ENCODE peak calls at places on chromosomes 7 and 10, in seven cellular contexts. W, J, M, Q, B, G and I are unnamed samples.
A peak's percentile ranks its signal among the peaks of the same experiment; 100 is the strongest.

GRCh38 chr7:4849390-4849789 is 12.4 kb downstream of the PAPOLB start:
- DNase-seq in B (peak; percentile 17), G (no peak), Q (no peak), W (peak; percentile 12), M (no peak), J (no peak), I (no peak)

GRCh38 chr7:44322631-44323363 is 2.6 kb downstream of the CAMK2B start:
- DNase-seq in G (peak; percentile 86), J (no peak), W (no peak), Q (peak; percentile 84), M (no peak), B (no peak), I (peak; percentile 92)

GRCh38 chr7:3787717-3788311 is 486.8 kb downstream of the SDK1 start:
- DNase-seq in Q (no peak), B (peak; percentile 4), M (no peak), G (peak; percentile 20), J (no peak), W (no peak), I (no peak)

GRCh38 chr10:59315465-59315864 is 46.9 kb downstream of the FAM13C start:
- DNase-seq in B (peak; percentile 32), W (no peak), M (no peak), Q (peak; percentile 43), J (peak; percentile 39), G (no peak), I (no peak)

GRCh38 chr7:22563621-22564241 is 63.7 kb upstream of the STEAP1B start:
- DNase-seq in M (peak; percentile 79), W (no peak), J (no peak), B (no peak), Q (no peak), G (no peak), I (no peak)

GRCh38 chr10:74754397-74754796 is 72.0 kb upstream of the KAT6B start:
- DNase-seq in M (no peak), G (no peak), Q (no peak), W (no peak), B (no peak), J (no peak), I (no peak)

GRCh38 chr10:71569775-71570588 is 149.6 kb downstream of the C10orf105 start:
- DNase-seq in J (peak; percentile 86), G (peak; percentile 69), B (peak; percentile 54), Q (peak; percentile 77), M (peak; percentile 97), W (peak; percentile 18), I (peak; percentile 51)

GRCh38 chr7:7687800-7688199 is 30.6 kb downstream of the RPA3 start:
- DNase-seq in W (no peak), G (no peak), B (no peak), Q (no peak), M (no peak), J (no peak), I (no peak)

GRCh38 chr10:72682626-72683025 is 9.3 kb upstream of the MCU start:
- DNase-seq in W (no peak), Q (no peak), M (no peak), B (no peak), G (no peak), J (no peak), I (no peak)

GRCh38 chr10:49526624-49527023 is 12.3 kb downstream of the ERCC6 start:
- DNase-seq in J (no peak), G (no peak), Q (no peak), M (no peak), W (no peak), B (peak; percentile 74), I (no peak)

GRCh38 chr10:102342958-102343357 is 52.5 kb upstream of the NFKB2 start:
- DNase-seq in Q (no peak), B (peak; percentile 74), M (no peak), J (no peak), W (no peak), G (no peak), I (no peak)

GRCh38 chr10:22002531-22003110 is 909 bp downstream of the DNAJC1 start:
- DNase-seq in Q (no peak), G (no peak), W (no peak), M (no peak), B (peak; percentile 76), J (peak; percentile 18), I (no peak)

GRCh38 chr10:115950320-115950719 is 322.7 kb downstream of the GFRA1 start:
- DNase-seq in G (no peak), M (no peak), J (no peak), Q (no peak), W (no peak), B (peak; percentile 44), I (no peak)

GRCh38 chr10:50361946-50362345 is 110.6 kb upstream of the ASAH2 start:
- DNase-seq in Q (no peak), W (no peak), G (no peak), B (no peak), M (no peak), J (no peak), I (no peak)

GRCh38 chr10:77836299-77836820 is 90.2 kb downstream of the DLG5 start:
- DNase-seq in B (peak; percentile 11), W (no peak), J (no peak), Q (peak; percentile 72), M (no peak), G (peak; percentile 58), I (peak; percentile 60)
- TF ChIP-seq CTCF in B (no peak), W (no peak), J (no peak), Q (peak; percentile 11), M (no peak), G (no peak), I (no peak)

GRCh38 chr10:12638103-12638502 is 288.8 kb downstream of the CAMK1D start:
- DNase-seq in B (peak; percentile 6), G (no peak), M (no peak), Q (no peak), W (no peak), J (no peak), I (no peak)

GRCh38 chr10:12640026-12640425 is 290.7 kb downstream of the CAMK1D start:
- DNase-seq in M (no peak), Q (no peak), J (no peak), G (no peak), B (no peak), W (no peak), I (no peak)

GRCh38 chr10:12640550-12640949 is 291.2 kb downstream of the CAMK1D start:
- DNase-seq in J (no peak), M (no peak), W (no peak), G (no peak), Q (no peak), B (no peak), I (no peak)

GRCh38 chr10:12637649-12638048 is 288.3 kb downstream of the CAMK1D start:
- DNase-seq in Q (no peak), B (no peak), G (no peak), J (no peak), W (no peak), M (no peak), I (no peak)

DNA sequence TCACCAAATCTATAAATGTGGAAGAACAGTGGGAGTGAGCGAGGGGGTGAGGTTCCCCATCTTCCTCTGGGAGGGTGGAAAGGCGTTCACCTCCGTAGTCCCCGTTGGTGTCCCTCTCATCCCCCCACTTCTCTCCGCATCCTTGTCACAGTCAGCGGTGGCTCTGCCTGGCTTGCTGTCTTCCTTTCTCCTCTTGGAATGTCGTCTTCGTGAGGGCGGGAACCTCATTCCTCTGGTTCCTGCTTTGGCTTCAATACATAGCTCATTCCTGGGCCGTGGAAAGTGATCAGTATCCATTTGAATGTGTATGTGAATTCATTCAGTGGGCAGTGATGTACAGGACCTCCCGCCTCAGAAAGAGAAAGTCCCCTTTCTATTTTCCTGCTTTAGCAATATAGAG is 289.4 kb downstream of the CAMK1D start:
- DNase-seq in Q (no peak), J (no peak), B (no peak), G (no peak), W (no peak), M (no peak), I (no peak)
- H3K4me3 ChIP-seq in Q (no peak overlapping the region), J (no peak overlapping the region), B (no peak overlapping the region), G (no peak overlapping the region), W (no peak overlapping the region), M (no peak overlapping the region), I (no peak overlapping the region)

DNA sequence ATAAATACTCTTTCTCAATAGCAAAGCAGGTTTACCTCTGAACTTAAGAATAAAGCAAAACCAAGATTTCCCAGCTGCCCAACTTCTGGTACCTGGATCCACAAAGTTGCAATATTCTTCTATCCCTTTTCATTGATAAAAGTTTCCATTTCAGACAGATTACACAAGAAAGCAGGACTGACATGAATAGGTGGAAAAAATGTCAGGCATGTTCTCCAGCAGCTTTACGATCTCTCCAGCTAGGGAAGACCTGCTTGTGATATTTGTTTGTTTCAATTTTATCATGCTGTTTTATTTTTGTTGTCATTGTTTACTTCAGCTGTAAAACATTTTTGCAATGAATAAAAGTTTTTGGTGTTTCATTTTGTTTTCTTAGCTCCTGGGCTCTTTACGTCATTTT is 9.0 kb downstream of the RGS10 start:
- DNase-seq in B (no peak), M (no peak), W (no peak), G (no peak), J (no peak), Q (no peak), I (no peak)
- TF ChIP-seq CTCF in B (no peak), M (no peak), W (no peak), G (no peak), J (no peak), Q (no peak), I (no peak)

GRCh38 chr10:5627486-5628044 is 38.8 kb downstream of the ASB13 start:
- DNase-seq in W (no peak), Q (no peak), G (no peak), B (no peak), J (no peak), M (no peak), I (no peak)
- H3K4me3 ChIP-seq in W (no peak overlapping the region), Q (no peak overlapping the region), G (no peak overlapping the region), B (no peak overlapping the region), J (no peak overlapping the region), M (no peak overlapping the region), I (no peak overlapping the region)

GRCh38 chr7:155807013-155807804 is 5.1 kb downstream of the SHH start:
- DNase-seq in G (no peak), Q (no peak), W (no peak), J (no peak), B (no peak), M (peak; percentile 83), I (no peak)
- TF ChIP-seq CTCF in G (no peak), Q (no peak), W (no peak), J (no peak), B (no peak), M (no peak), I (no peak)

DNA sequence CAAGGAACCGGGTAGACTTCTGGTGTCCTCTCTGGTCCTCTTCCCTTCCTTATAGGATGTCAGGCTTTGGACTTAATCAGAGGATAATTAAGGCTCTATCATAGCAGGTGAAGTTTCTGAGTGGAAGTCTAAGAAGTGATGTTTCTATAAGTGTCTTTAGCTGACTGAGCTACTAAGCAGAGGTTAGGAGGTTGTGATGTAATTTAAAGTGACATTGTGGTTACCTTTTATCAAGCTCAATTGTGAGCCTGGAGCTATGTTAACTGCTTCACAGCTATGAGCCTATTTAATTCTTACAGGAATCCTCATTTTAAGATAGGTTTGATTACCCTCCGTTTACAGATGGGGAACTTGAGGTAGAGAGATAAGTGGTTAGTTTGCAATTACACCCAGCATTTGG is 365.1 kb downstream of the AUTS2 start:
- DNase-seq in M (no peak), J (no peak), W (no peak), Q (no peak), G (no peak), B (no peak), I (no peak)
- H3K4me3 ChIP-seq in M (no peak overlapping the region), J (no peak overlapping the region), W (no peak overlapping the region), Q (no peak overlapping the region), G (no peak overlapping the region), B (no peak overlapping the region), I (no peak overlapping the region)

GRCh38 chr7:132125872-132126595 is 450.2 kb downstream of the PLXNA4 start:
- DNase-seq in M (no peak), G (no peak), Q (no peak), W (no peak), J (no peak), B (no peak), I (no peak)
- TF ChIP-seq CTCF in M (no peak), G (no peak), Q (no peak), W (no peak), J (no peak), B (no peak), I (no peak)